ENCODE peak calls at places on chromosomes 16 and 17, in four cellular contexts. F is H7; R is CD4-positive, alpha-beta memory T cell; L is ascending aorta. W is an unnamed sample.

GRCh38 chr17:142102-142661 is 4.8 kb downstream of the SCGB1C2 start:
- DNase-seq in F (no peak), R (no peak), L (no peak), W (no peak)

GRCh38 chr17:59311051-59311468 is 20.4 kb upstream of the YPEL2 start:
- DNase-seq in F (peak), R (peak), L (no peak), W (peak)

GRCh38 chr17:49388290-49388640 is 26.2 kb upstream of the ZNF652 start:
- DNase-seq in F (no peak), R (peak), L (no peak), W (no peak)

GRCh38 chr17:78946131-78946530 is 20.9 kb upstream of the TIMP2 start:
- DNase-seq in F (no peak), R (no peak), L (no peak), W (no peak)

GRCh38 chr16:19481769-19482168 is 40.1 kb downstream of the GDE1 start:
- DNase-seq in F (no peak), R (no peak), L (no peak), W (no peak)

GRCh38 chr17:41666336-41666680 is 22.4 kb upstream of the EIF1 start:
- DNase-seq in F (peak), R (peak), L (no peak), W (peak)

GRCh38 chr17:50173335-50173941 is 7.6 kb downstream of the SGCA start:
- DNase-seq in F (peak), R (no peak), L (no peak), W (no peak)

GRCh38 chr16:51431517-51432241 is 280.6 kb upstream of the SALL1 start:
- DNase-seq in F (no peak), R (no peak), L (no peak), W (no peak)

GRCh38 chr16:4733211-4733742 is 794 bp downstream of the ANKS3 start:
- DNase-seq in F (no peak), R (no peak), L (no peak), W (no peak)

GRCh38 chr17:5097101-5097834 is 14.4 kb downstream of the ZNF232 start:
- DNase-seq in F (peak), R (peak), L (no peak), W (no peak)

GRCh38 chr17:12519956-12520594 is 145.6 kb upstream of the MYOCD start:
- DNase-seq in F (no peak), R (no peak), L (no peak), W (no peak)

GRCh38 chr17:34378664-34379101 is 15.7 kb upstream of the CCL1 start:
- DNase-seq in F (no peak), R (no peak), L (no peak), W (peak)

GRCh38 chr17:8458128-8458527 is 22.4 kb downstream of the NDEL1 start:
- DNase-seq in F (no peak), R (no peak), L (no peak), W (no peak)

GRCh38 chr17:50649042-50649908 is 14.6 kb downstream of the ABCC3 start:
- DNase-seq in F (no peak), R (no peak), L (no peak), W (no peak)

GRCh38 chr16:55149622-55150021 is 174.4 kb upstream of the IRX6 start:
- DNase-seq in F (no peak), R (no peak), L (no peak), W (no peak)

GRCh38 chr16:48446534-48446920 is 61.3 kb upstream of the SIAH1 start:
- DNase-seq in F (peak), R (no peak), L (no peak), W (no peak)

GRCh38 chr16:89478576-89479221 is 11.7 kb downstream of the ANKRD11 start:
- DNase-seq in F (no peak), R (no peak), L (no peak), W (no peak)
- H3K4me3 ChIP-seq in F (no peak), R (no peak), L (no peak), W (no peak)

DNA sequence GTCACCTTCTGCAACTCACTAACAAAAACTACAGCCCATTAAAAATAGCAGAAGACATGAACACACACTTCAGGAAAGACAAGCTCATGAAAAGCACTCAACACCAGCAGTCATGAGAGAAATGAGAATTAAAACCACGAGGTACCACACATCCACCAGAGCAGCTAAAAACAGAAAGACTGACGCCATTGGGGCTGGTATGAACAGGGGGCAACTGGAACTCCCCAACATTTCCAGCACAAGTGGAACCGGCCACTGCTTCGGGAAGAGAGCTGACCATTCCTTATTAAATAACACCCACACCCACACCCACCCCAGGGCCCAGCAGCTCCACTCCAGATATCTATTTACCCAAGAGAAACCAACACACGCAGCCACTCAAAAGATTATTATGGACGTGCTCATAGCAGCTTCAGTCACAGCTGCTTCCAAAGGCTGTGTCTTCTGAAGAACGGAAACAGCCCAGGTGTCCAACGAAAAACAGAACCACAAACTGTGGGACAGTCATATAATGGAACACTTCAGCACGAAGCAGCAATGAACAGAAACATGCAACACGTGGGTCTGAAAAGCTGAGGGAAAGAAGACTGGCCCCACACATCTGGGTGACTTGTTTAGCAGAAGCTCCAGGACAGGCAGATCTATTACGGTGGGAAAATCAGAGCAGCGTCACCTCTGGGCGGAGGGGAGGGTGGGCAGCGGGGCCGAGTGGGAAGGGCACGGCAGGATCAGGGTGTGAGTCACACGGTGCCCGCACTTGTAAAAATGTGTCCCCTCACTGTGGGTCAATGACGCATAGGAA is 41.1 kb downstream of the KLHDC4 start:
- DNase-seq in F (no peak), R (no peak), L (no peak), W (peak)
- H3K4me3 ChIP-seq in F (no peak), R (no peak), L (no peak), W (no peak)

GRCh38 chr16:46743232-46743719 is 4.9 kb downstream of the MYLK3 start:
- DNase-seq in F (peak), R (no peak), L (no peak), W (no peak)

GRCh38 chr16:46748775-46749705 is 896 bp upstream of the MYLK3 start:
- DNase-seq in F (peak), R (no peak), L (no peak), W (peak)

GRCh38 chr16:46747777-46748651 is at the start of gene MYLK3:
- DNase-seq in F (peak), R (no peak), L (no peak), W (no peak)

GRCh38 chr16:46746821-46747776 is 1.0 kb downstream of the MYLK3 start:
- DNase-seq in F (peak), R (no peak), L (no peak), W (no peak)

GRCh38 chr16:46745594-46745993 is 2.5 kb downstream of the MYLK3 start:
- DNase-seq in F (no peak), R (no peak), L (no peak), W (no peak)
- H3K4me3 ChIP-seq in F (no peak), R (no peak), L (no peak), W (no peak)

GRCh38 chr17:40445769-40446468 is 2.7 kb downstream of the IGFBP4 start:
- DNase-seq in F (no peak), R (no peak), L (no peak), W (no peak)
- H3K4me3 ChIP-seq in F (no peak), R (peak), L (peak), W (no peak)

DNA sequence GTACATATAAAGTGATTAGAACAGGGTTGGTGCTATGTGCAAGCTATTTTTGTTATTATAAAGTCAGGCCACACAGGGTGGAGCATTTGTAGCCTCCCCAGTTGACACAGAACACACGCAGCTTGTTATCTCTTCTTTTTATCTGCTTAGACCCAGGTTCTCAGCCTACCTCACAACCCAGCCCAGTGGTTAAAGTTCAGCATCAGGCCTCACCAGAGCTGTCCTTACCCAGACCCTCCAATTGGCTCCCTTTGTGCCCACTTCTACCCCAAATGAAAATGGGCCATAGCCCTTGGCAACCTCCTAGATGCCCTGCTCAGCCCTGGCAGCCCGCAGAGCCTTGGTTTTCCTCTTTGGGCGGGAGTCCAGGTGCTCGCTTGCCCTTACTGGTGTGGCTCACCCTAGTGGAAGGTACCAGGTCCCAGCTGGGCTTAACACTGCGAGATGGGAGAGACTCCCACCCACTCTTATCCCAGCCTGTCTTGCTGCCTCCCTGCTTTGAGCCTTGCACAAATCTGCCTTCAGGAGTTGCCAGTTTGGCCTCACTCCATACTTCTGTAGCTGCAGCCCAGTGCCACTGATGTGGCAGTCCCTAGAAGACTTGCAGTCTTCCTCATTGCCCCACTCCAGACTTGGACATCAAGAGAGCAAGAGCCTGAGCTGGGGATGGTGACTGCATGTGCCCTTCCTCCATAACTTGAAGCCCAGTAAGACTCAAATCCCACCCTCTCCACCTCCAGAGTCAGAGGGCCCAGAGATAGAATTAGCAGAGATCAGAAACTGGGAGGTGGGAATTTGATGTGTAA is 1.2 kb upstream of the PIGS start:
- DNase-seq in F (peak), R (peak), L (no peak), W (no peak)
- H3K4me3 ChIP-seq in F (no peak), R (no peak), L (peak), W (peak)

GRCh38 chr16:87851601-87852000 is 17.7 kb downstream of the SLC7A5 start:
- DNase-seq in F (peak), R (no peak), L (no peak), W (no peak)
- H3K4me3 ChIP-seq in F (no peak), R (no peak), L (no peak), W (no peak)

W was measured in GM12878.